ENCODE peak calls at places on chromosome 17, in five cellular contexts. P, R, T, X and M are unnamed samples.

GRCh38 chr17:74514632-74515035 is 16.6 kb downstream of the CD300LB start:
- DNase-seq in T (no peak), X (no peak), R (no peak), P (peak), M (no peak)

GRCh38 chr17:49575524-49576120 is at the start of gene NXPH3:
- DNase-seq in X (no peak), T (peak), R (no peak), P (no peak), M (no peak)

GRCh38 chr17:59330314-59330942 is 1.0 kb upstream of the YPEL2 start:
- DNase-seq in P (no peak), T (no peak), R (no peak), X (no peak), M (no peak)

GRCh38 chr17:42795061-42795460 is 3.4 kb downstream of the COA3 start:
- DNase-seq in X (no peak), P (no peak), T (no peak), R (no peak), M (no peak)

GRCh38 chr17:2309338-2310143 is 5.8 kb downstream of the SRR start:
- DNase-seq in R (no peak), P (no peak), X (no peak), T (no peak), M (no peak)

GRCh38 chr17:34241062-34241461 is 14.0 kb upstream of the CCL2 start:
- DNase-seq in R (no peak), P (no peak), X (no peak), T (no peak), M (no peak)

GRCh38 chr17:62761884-62762283 is 46.2 kb downstream of the MARCHF10 start:
- DNase-seq in T (no peak), X (no peak), R (no peak), P (no peak), M (no peak)

GRCh38 chr17:82769041-82769440 is 17.2 kb downstream of the TBCD start:
- DNase-seq in R (no peak), T (no peak), P (no peak), X (no peak), M (no peak)

GRCh38 chr17:47901423-47901822 is 5.4 kb downstream of the SP2 start:
- DNase-seq in X (no peak), P (no peak), R (no peak), T (no peak), M (no peak)

GRCh38 chr17:45857977-45858708 is 13.5 kb downstream of the SPPL2C start:
- DNase-seq in X (no peak), R (no peak), T (no peak), P (peak), M (no peak)

DNA sequence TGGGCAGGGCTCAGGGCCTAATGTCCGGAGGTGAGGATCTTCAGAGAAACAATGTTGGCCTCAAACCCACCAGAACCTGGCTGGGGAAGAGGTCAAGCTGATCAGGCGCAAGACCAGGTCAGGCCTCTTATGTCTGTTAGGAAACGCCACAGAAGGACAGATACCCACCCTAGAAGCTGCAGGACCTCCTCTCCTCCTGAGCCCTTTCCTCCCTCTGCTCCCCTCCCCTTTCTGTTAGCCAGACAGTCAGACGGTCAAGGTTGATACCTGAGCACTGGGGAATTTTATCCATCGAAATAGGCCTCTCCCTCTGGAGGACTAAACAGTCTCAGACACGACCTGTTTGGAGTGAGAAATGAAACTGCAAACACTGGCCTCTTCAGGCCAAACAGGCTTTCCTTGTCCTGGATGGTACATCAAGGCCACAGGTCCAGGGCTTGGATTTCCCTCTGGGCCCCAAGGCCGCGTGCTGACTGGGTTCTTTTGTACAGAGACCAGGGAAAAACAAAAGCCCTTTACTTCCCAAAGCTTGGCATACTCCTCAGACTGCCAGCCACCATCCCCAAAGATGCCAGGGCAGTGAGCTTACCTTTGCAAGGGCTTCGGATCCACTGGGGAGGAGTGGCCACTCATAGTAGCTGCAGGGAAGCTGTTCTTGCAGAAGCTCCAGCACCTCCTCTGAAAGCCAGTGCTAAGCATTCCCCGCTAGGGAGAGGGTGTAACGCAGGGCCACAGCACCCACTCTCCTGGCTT is 135.8 kb downstream of the CCDC182 start:
- DNase-seq in X (no peak), T (no peak), P (no peak), R (no peak), M (no peak)
- TF ChIP-seq CTCF in X (no peak), T (no peak), P (no peak), R (no peak), M (no peak)

GRCh38 chr17:67628580-67629013 is 89.1 kb upstream of the NOL11 start:
- DNase-seq in X (no peak), P (no peak), T (no peak), R (peak), M (no peak)

GRCh38 chr17:67624886-67625656 is 92.7 kb upstream of the NOL11 start:
- DNase-seq in P (no peak), T (no peak), X (no peak), R (no peak), M (no peak)

GRCh38 chr17:67633751-67634191 is 84.0 kb upstream of the NOL11 start:
- DNase-seq in T (no peak), X (no peak), P (no peak), R (no peak), M (no peak)

GRCh38 chr17:67625971-67626370 is 91.8 kb upstream of the NOL11 start:
- DNase-seq in R (no peak), X (no peak), P (no peak), T (no peak), M (no peak)

GRCh38 chr17:67629963-67630320 is 87.8 kb upstream of the NOL11 start:
- DNase-seq in P (peak), T (no peak), R (no peak), X (peak), M (no peak)
- TF ChIP-seq CTCF in P (peak), T (no peak), R (peak), X (peak), M (no peak)

DNA sequence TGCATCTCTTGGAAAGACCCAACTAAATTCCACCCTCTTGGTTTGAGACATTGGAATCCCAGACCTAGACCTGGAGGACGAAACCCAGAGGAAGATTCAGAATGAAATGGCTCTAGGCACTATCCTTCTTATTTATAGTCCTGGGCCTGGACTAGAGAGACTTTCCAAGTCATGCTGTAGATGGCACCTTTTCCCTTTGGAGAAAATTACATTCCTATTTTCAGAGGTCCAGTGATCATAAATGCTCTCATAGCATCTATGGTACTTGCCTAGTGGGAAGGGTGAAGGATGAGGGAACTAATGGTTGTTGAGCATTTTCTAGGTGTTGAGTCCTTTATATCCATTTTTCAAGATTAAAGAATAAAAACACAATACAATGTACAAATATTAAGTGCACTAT is 37.1 kb downstream of the SPACA3 start:
- DNase-seq in X (no peak), T (no peak), P (no peak), R (no peak), M (no peak)
- TF ChIP-seq CTCF in X (no peak), T (no peak), P (no peak), R (no peak), M (no peak)

DNA sequence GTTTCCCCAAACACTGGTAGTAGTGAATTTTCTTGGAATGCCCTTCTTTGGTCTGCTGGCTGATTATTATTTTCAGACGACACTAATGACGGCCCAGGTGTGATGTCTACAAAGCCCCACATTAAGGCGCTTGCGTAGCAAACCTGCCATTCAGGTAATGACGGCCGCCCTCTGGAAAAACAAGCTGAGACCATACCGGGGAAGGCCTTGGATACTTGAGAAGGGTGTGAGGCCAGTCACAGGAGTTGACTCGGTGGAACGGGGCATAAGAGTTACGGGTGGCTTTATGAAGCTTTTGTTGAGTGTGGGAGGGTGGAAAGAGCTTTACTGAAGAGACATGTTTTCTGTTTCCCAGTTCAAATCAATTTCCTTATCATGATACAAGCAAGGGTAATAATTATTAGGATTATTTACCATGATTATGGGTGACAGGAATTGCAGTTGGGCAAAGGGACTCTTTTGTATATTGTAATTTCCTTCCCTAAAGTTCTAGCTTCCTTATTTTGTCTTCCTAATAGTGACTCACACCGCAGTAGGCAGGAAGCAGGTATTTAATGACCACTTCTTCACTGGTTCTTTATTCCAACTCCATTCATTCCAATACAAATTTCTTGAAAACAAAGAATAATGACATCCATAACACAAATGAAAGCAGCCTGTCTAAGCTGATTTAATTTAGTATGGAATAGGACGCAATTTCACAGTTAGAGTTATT is 24.8 kb downstream of the KRT23 start:
- DNase-seq in X (no peak), R (no peak), P (no peak), T (no peak), M (peak)
- TF ChIP-seq CTCF in X (no peak), R (no peak), P (no peak), T (no peak), M (no peak)

DNA sequence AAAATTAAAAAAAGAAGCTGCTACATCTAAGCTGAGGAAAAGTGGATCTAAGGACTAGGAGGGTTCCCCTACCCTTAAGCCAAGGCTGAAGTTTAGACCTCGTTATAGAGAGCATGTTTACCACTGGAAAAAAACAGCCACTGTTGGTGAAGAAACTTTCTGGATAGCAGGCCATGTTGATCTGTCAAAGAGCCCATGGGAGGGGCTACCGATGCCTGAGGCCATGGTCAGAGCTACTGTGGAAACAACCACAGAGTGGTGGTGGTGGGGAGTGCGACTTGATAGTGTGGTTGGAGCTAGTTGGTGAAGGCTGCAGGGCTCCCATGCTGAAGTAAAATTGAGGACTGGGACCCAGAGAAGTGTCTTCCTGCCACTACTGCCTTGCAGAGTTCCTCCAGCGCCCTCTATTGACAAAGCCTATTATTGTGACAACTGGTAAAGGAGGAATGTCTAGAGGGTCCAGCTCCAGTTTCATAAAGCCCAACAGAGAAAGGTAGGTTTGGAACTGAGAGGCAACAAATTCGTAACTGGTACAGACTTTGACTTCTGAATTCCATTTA is 12.7 kb upstream of the FAM20A start:
- DNase-seq in X (no peak), T (no peak), P (no peak), R (peak), M (peak)
- TF ChIP-seq CTCF in X (peak), T (no peak), P (peak), R (peak), M (peak)

GRCh38 chr17:80991645-80992076 is at the start of gene CHMP6:
- DNase-seq in P (no peak), T (peak), X (no peak), R (peak), M (no peak)
- TF ChIP-seq CTCF in P (no peak), T (no peak), X (no peak), R (no peak), M (no peak)